ENCODE peak calls at places on chromosomes 5 and 9, in six cellular contexts. L is RWPE1, A is SJSA1, Y is iPS DF 6.9, R is caudate nucleus, N is HepG2. K is an unnamed sample.

GRCh38 chr9:33677961-33678360 is 117.4 kb upstream of the PRSS3 start:
- DNase-seq in R (no peak), Y (no peak), L (no peak), N (no peak), A (no peak), K (no peak)

GRCh38 chr5:43567967-43568366 is 11.1 kb upstream of the PAIP1 start:
- DNase-seq in Y (no peak), R (no peak), N (no peak), L (no peak), A (no peak), K (no peak)

GRCh38 chr9:135363556-135363955 is 116.0 kb upstream of the PPP1R26 start:
- DNase-seq in R (no peak), N (no peak), A (no peak), Y (no peak), L (no peak), K (no peak)

GRCh38 chr5:25190521-25191000 is 545.8 kb upstream of the CDH10 start:
- DNase-seq in N (no peak), A (no peak), L (no peak), R (no peak), Y (no peak), K (no peak)

GRCh38 chr5:132556511-132557424 is at the start of gene RAD50:
- DNase-seq in R (peak), A (peak), N (peak), Y (peak), L (peak), K (peak)

GRCh38 chr5:6246820-6247437 is 131.4 kb downstream of the MED10 start:
- DNase-seq in L (no peak), A (no peak), R (no peak), N (no peak), Y (no peak), K (no peak)

GRCh38 chr5:178208540-178209227 is 4.4 kb downstream of the HNRNPAB start:
- DNase-seq in L (no peak), Y (no peak), R (no peak), N (no peak), A (no peak), K (no peak)

GRCh38 chr5:30849801-30850370 is 343.6 kb upstream of the CDH6 start:
- DNase-seq in N (peak), R (no peak), Y (no peak), A (no peak), L (peak), K (no peak)

GRCh38 chr9:121222524-121223171 is 21.0 kb upstream of the RAB14 start:
- DNase-seq in N (peak), L (peak), A (no peak), Y (no peak), R (no peak), K (no peak)

GRCh38 chr9:93317495-93318094 is 133.7 kb downstream of the WNK2 start:
- DNase-seq in N (no peak), R (no peak), Y (no peak), A (no peak), L (no peak), K (no peak)

GRCh38 chr9:92763721-92764380 is 782 bp downstream of the BICD2 start:
- DNase-seq in N (no peak), L (peak), Y (no peak), A (no peak), R (no peak), K (no peak)

GRCh38 chr5:85479849-85480248 is 1095.2 kb upstream of the EDIL3 start:
- DNase-seq in A (no peak), Y (peak), L (no peak), N (no peak), R (no peak), K (no peak)

GRCh38 chr5:147439253-147439652 is 70.6 kb downstream of the DPYSL3 start:
- DNase-seq in N (no peak), Y (no peak), L (no peak), R (no peak), A (peak), K (no peak)

GRCh38 chr5:157670662-157671591 is at the start of gene C5orf52:
- DNase-seq in N (peak), L (peak), A (peak), R (no peak), Y (no peak), K (no peak)

GRCh38 chr9:121849554-121849953 is 198.1 kb downstream of the DAB2IP start:
- DNase-seq in Y (no peak), A (no peak), L (no peak), N (no peak), R (no peak), K (no peak)

GRCh38 chr5:32325067-32325466 is 12.3 kb upstream of the MTMR12 start:
- DNase-seq in Y (no peak), N (no peak), A (no peak), R (no peak), L (peak), K (no peak)

GRCh38 chr5:167229751-167230150 is 1061.7 kb upstream of the WWC1 start:
- DNase-seq in A (no peak), N (no peak), Y (no peak), R (no peak), L (no peak), K (no peak)

GRCh38 chr5:115770466-115770865 is 46.0 kb downstream of the CDO1 start:
- DNase-seq in R (no peak), Y (peak), A (no peak), N (peak), L (no peak), K (no peak)

GRCh38 chr9:121559183-121559582 is 59.5 kb upstream of the GGTA1 start:
- DNase-seq in A (no peak), R (no peak), L (no peak), N (no peak), Y (no peak), K (no peak)

DNA sequence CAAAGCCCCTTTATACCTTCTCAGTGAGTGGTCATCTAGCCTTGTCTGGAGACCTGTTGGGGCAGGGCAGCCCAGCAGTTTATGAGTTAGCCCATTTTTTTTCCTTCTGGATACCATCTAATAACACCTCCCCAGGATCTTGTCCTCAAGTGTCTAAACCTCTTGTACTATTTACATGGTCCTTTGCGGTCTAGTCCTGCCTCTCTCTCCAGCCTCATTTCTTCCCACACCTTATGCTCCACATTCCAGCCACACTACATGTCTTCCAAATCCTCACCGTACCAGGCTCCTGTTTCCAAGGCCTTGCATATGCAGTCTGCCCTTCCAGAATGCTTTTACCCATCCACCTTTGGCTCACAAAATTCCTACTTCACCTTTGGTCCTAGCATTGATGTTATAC is 77.2 kb downstream of the ADRB2 start:
- DNase-seq in N (no peak), R (no peak), L (no peak), A (no peak), Y (no peak), K (no peak)
- H3K27ac ChIP-seq in N (no peak), R (no peak), L (no peak), A (no peak), Y (no peak), K (no peak)

DNA sequence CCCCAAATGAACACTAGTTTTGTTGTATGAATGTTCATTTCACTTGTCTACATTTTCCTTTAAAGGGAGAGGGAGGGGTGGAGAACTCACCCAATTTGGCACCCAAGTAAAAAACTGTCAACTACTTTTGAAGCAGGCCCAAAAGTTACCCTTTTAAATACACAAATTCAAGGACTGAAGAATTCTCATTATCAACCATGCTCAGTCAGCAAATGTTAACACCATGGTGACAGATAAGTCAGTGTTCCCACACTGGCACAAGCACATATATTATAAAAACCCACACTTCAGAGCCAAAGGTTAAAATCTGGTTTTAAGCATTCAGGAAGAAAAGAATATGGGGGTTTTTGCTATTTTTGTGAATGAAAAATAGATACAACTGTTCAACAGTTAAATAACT is 31.6 kb downstream of the CSNK1A1 start:
- DNase-seq in Y (no peak), L (no peak), A (no peak), N (no peak), R (no peak), K (no peak)
- H3K27ac ChIP-seq in Y (no peak), L (no peak), A (no peak), N (no peak), R (no peak), K (no peak)

GRCh38 chr9:27861887-27862286 is 288.6 kb upstream of the C9orf72 start:
- DNase-seq in R (no peak), L (no peak), N (no peak), Y (no peak), A (no peak), K (no peak)
- H3K27ac ChIP-seq in R (no peak), L (no peak), N (no peak), Y (no peak), A (no peak), K (no peak)

DNA sequence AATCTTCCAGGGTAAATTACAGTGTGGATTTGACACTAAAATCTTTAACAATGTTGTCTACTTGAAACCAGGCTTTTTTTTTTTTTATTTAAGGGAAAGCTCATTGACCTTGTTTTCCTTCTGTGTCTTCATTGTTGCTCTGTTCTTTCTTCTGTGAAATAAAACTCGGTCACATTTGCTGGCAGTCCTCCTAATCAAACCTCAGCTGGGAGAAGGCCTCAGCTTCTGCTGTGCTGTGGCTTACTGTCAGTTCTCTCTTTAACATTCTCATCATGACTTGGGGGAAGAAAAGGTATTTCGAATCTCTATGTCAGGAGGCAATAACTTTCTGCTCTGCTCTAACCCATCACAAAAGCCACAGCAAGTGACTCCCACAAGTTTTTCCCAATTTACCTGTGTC is 268.9 kb downstream of the ZNF608 start:
- DNase-seq in L (no peak), Y (no peak), N (no peak), R (peak), A (no peak), K (no peak)
- H3K27ac ChIP-seq in L (no peak), Y (no peak), N (no peak), R (no peak), A (no peak), K (peak)

GRCh38 chr9:137396227-137396626 is 26.7 kb downstream of the EXD3 start:
- DNase-seq in N (peak), A (no peak), L (peak), Y (no peak), R (no peak), K (no peak)

GRCh38 chr9:137396808-137397367 is 26.1 kb downstream of the EXD3 start:
- DNase-seq in A (no peak), L (no peak), Y (no peak), N (no peak), R (no peak), K (no peak)

GRCh38 chr9:137395666-137396010 is 27.3 kb downstream of the EXD3 start:
- DNase-seq in A (no peak), R (no peak), L (no peak), N (no peak), Y (no peak), K (no peak)

GRCh38 chr9:137393176-137394150 is 29.5 kb downstream of the EXD3 start:
- DNase-seq in R (no peak), N (no peak), A (no peak), Y (no peak), L (no peak), K (no peak)

GRCh38 chr9:137394866-137395665 is 27.9 kb downstream of the EXD3 start:
- DNase-seq in A (no peak), L (no peak), R (no peak), Y (no peak), N (no peak), K (no peak)
- H3K27ac ChIP-seq in A (no peak), L (no peak), R (no peak), Y (no peak), N (no peak), K (no peak)

GRCh38 chr5:69485471-69485870 is 7.1 kb upstream of the OCLN start:
- DNase-seq in A (no peak), R (no peak), N (no peak), L (no peak), Y (no peak), K (no peak)
- H3K27ac ChIP-seq in A (peak), R (no peak), N (no peak), L (no peak), Y (no peak), K (no peak)

K was measured in substantia nigra.